ENCODE peak calls at places on chromosomes 12 and 14, in seven cellular contexts. One of them, this sample, is unnamed.

GRCh38 chr12:57237952-57238853 is 8.7 kb downstream of the SHMT2 start:
- DNase-seq in mammary epithelial cell: no peak
- DNase-seq in GM23248: peak; percentile 58
- DNase-seq in HCT116: no peak
- DNase-seq in naive thymus-derived CD4-positive, alpha-beta T cell: no peak
- DNase-seq in Peyer's patch: peak; percentile 40
- DNase-seq in right atrium auricular region: no peak
- DNase-seq in this sample: no peak

GRCh38 chr14:68133856-68134255 is 314.3 kb downstream of the RAD51B start:
- DNase-seq in Peyer's patch: no peak
- DNase-seq in GM23248: no peak
- DNase-seq in naive thymus-derived CD4-positive, alpha-beta T cell: no peak
- DNase-seq in right atrium auricular region: no peak
- DNase-seq in mammary epithelial cell: no peak
- DNase-seq in HCT116: no peak
- DNase-seq in this sample: no peak

GRCh38 chr12:71731439-71732356 is 23.0 kb upstream of the RAB21 start:
- DNase-seq in GM23248: peak; percentile 10
- DNase-seq in Peyer's patch: no peak
- DNase-seq in mammary epithelial cell: no peak
- DNase-seq in HCT116: no peak
- DNase-seq in naive thymus-derived CD4-positive, alpha-beta T cell: no peak
- DNase-seq in right atrium auricular region: no peak
- DNase-seq in this sample: no peak

GRCh38 chr12:4505381-4505986 is 33.2 kb upstream of the RAD51AP1 start:
- DNase-seq in HCT116: no peak
- DNase-seq in right atrium auricular region: no peak
- DNase-seq in Peyer's patch: no peak
- DNase-seq in naive thymus-derived CD4-positive, alpha-beta T cell: no peak
- DNase-seq in GM23248: peak; percentile 51
- DNase-seq in mammary epithelial cell: peak; percentile 44
- DNase-seq in this sample: no peak

GRCh38 chr14:22837059-22837749 is 819 bp downstream of the MMP14 start:
- DNase-seq in HCT116: no peak
- DNase-seq in right atrium auricular region: no peak
- DNase-seq in Peyer's patch: no peak
- DNase-seq in naive thymus-derived CD4-positive, alpha-beta T cell: peak; percentile 37
- DNase-seq in GM23248: peak; percentile 81
- DNase-seq in mammary epithelial cell: peak; percentile 36
- DNase-seq in this sample: no peak

GRCh38 chr14:101882141-101882935 is 82.0 kb upstream of the DYNC1H1 start:
- DNase-seq in mammary epithelial cell: no peak
- DNase-seq in naive thymus-derived CD4-positive, alpha-beta T cell: no peak
- DNase-seq in HCT116: no peak
- DNase-seq in GM23248: no peak
- DNase-seq in Peyer's patch: no peak
- DNase-seq in right atrium auricular region: no peak
- DNase-seq in this sample: no peak

GRCh38 chr14:36068777-36069534 is 107.6 kb downstream of the PTCSC3 start:
- DNase-seq in right atrium auricular region: no peak
- DNase-seq in Peyer's patch: no peak
- DNase-seq in naive thymus-derived CD4-positive, alpha-beta T cell: no peak
- DNase-seq in mammary epithelial cell: peak; percentile 54
- DNase-seq in HCT116: no peak
- DNase-seq in GM23248: peak; percentile 72
- DNase-seq in this sample: no peak

GRCh38 chr14:85308531-85309300 is 221.2 kb upstream of the FLRT2 start:
- DNase-seq in naive thymus-derived CD4-positive, alpha-beta T cell: no peak
- DNase-seq in Peyer's patch: no peak
- DNase-seq in mammary epithelial cell: no peak
- DNase-seq in GM23248: no peak
- DNase-seq in right atrium auricular region: no peak
- DNase-seq in HCT116: no peak
- DNase-seq in this sample: no peak

GRCh38 chr12:68638171-68638570 is 27.5 kb downstream of the RAP1B start:
- DNase-seq in mammary epithelial cell: no peak
- DNase-seq in Peyer's patch: no peak
- DNase-seq in right atrium auricular region: no peak
- DNase-seq in naive thymus-derived CD4-positive, alpha-beta T cell: no peak
- DNase-seq in GM23248: no peak
- DNase-seq in HCT116: no peak
- DNase-seq in this sample: no peak

GRCh38 chr14:23041729-23042128 is 283 bp upstream of the PSMB11 start:
- DNase-seq in mammary epithelial cell: no peak
- DNase-seq in HCT116: no peak
- DNase-seq in naive thymus-derived CD4-positive, alpha-beta T cell: no peak
- DNase-seq in right atrium auricular region: no peak
- DNase-seq in GM23248: peak; percentile 67
- DNase-seq in Peyer's patch: no peak
- DNase-seq in this sample: no peak

GRCh38 chr14:63470877-63471565 is 72.2 kb downstream of the PPP2R5E start:
- DNase-seq in Peyer's patch: no peak
- DNase-seq in mammary epithelial cell: peak; percentile 84
- DNase-seq in right atrium auricular region: no peak
- DNase-seq in naive thymus-derived CD4-positive, alpha-beta T cell: no peak
- DNase-seq in GM23248: peak; percentile 84
- DNase-seq in HCT116: peak; percentile 16
- DNase-seq in this sample: no peak

GRCh38 chr14:90381999-90382451 is 14.8 kb upstream of the CALM1 start:
- DNase-seq in mammary epithelial cell: no peak
- DNase-seq in naive thymus-derived CD4-positive, alpha-beta T cell: peak; percentile 12
- DNase-seq in right atrium auricular region: no peak
- DNase-seq in Peyer's patch: peak; percentile 48
- DNase-seq in HCT116: no peak
- DNase-seq in GM23248: peak; percentile 46
- DNase-seq in this sample: no peak

GRCh38 chr14:74737753-74738325 is 24.9 kb downstream of the FCF1 start:
- DNase-seq in mammary epithelial cell: no peak
- DNase-seq in right atrium auricular region: no peak
- DNase-seq in naive thymus-derived CD4-positive, alpha-beta T cell: no peak
- DNase-seq in HCT116: no peak
- DNase-seq in Peyer's patch: no peak
- DNase-seq in GM23248: peak; percentile 76
- DNase-seq in this sample: no peak

GRCh38 chr12:107092669-107093546 is 441 bp downstream of the CRY1 start:
- DNase-seq in mammary epithelial cell: no peak
- DNase-seq in GM23248: peak; percentile 80
- DNase-seq in Peyer's patch: peak; percentile 44
- DNase-seq in right atrium auricular region: peak; percentile 73
- DNase-seq in HCT116: no peak
- DNase-seq in naive thymus-derived CD4-positive, alpha-beta T cell: no peak
- DNase-seq in this sample: peak; percentile 74

GRCh38 chr12:92621833-92622232 is 81.0 kb upstream of the PLEKHG7 start:
- DNase-seq in Peyer's patch: no peak
- DNase-seq in naive thymus-derived CD4-positive, alpha-beta T cell: no peak
- DNase-seq in mammary epithelial cell: no peak
- DNase-seq in right atrium auricular region: no peak
- DNase-seq in HCT116: no peak
- DNase-seq in GM23248: peak; percentile 30
- DNase-seq in this sample: no peak

GRCh38 chr12:58633479-58633878 is 286.8 kb downstream of the LRIG3 start:
- DNase-seq in mammary epithelial cell: peak; percentile 8
- DNase-seq in GM23248: peak; percentile 30
- DNase-seq in HCT116: no peak
- DNase-seq in Peyer's patch: no peak
- DNase-seq in right atrium auricular region: no peak
- DNase-seq in naive thymus-derived CD4-positive, alpha-beta T cell: no peak
- DNase-seq in this sample: no peak

GRCh38 chr12:49059385-49060232 is 985 bp downstream of the KMT2D start:
- DNase-seq in right atrium auricular region: no peak
- DNase-seq in HCT116: no peak
- DNase-seq in Peyer's patch: no peak
- DNase-seq in naive thymus-derived CD4-positive, alpha-beta T cell: peak; percentile 23
- DNase-seq in GM23248: peak; percentile 73
- DNase-seq in mammary epithelial cell: peak; percentile 9
- DNase-seq in this sample: peak; percentile 9

GRCh38 chr12:115895247-115895646 is 382.2 kb downstream of the MED13L start:
- DNase-seq in Peyer's patch: no peak
- DNase-seq in naive thymus-derived CD4-positive, alpha-beta T cell: no peak
- DNase-seq in mammary epithelial cell: no peak
- DNase-seq in right atrium auricular region: no peak
- DNase-seq in HCT116: no peak
- DNase-seq in GM23248: peak; percentile 21
- DNase-seq in this sample: no peak

GRCh38 chr14:67820428-67820881 is 876 bp downstream of the RAD51B start:
- DNase-seq in mammary epithelial cell: peak; percentile 8
- DNase-seq in Peyer's patch: no peak
- DNase-seq in GM23248: peak; percentile 56
- DNase-seq in HCT116: no peak
- DNase-seq in naive thymus-derived CD4-positive, alpha-beta T cell: no peak
- DNase-seq in right atrium auricular region: no peak
- DNase-seq in this sample: no peak

GRCh38 chr12:30975581-30975980 is 49.0 kb downstream of the TSPAN11 start:
- DNase-seq in naive thymus-derived CD4-positive, alpha-beta T cell: no peak
- DNase-seq in mammary epithelial cell: no peak
- DNase-seq in Peyer's patch: no peak
- DNase-seq in GM23248: peak; percentile 14
- DNase-seq in right atrium auricular region: no peak
- DNase-seq in HCT116: no peak
- DNase-seq in this sample: no peak

GRCh38 chr12:22377731-22378496 is 43.4 kb upstream of the ST8SIA1 start:
- DNase-seq in right atrium auricular region: no peak
- DNase-seq in HCT116: no peak
- DNase-seq in GM23248: no peak
- DNase-seq in naive thymus-derived CD4-positive, alpha-beta T cell: no peak
- DNase-seq in Peyer's patch: no peak
- DNase-seq in mammary epithelial cell: no peak
- DNase-seq in this sample: no peak

GRCh38 chr14:61264699-61265098 is 16.4 kb downstream of the TMEM30B start:
- DNase-seq in HCT116: no peak
- DNase-seq in mammary epithelial cell: no peak
- DNase-seq in Peyer's patch: no peak
- DNase-seq in right atrium auricular region: no peak
- DNase-seq in naive thymus-derived CD4-positive, alpha-beta T cell: no peak
- DNase-seq in GM23248: no peak
- DNase-seq in this sample: no peak

GRCh38 chr12:46983959-46984833 is 95.2 kb upstream of the PCED1B start:
- DNase-seq in naive thymus-derived CD4-positive, alpha-beta T cell: peak; percentile 30
- DNase-seq in mammary epithelial cell: peak; percentile 60
- DNase-seq in GM23248: peak; percentile 82
- DNase-seq in Peyer's patch: no peak
- DNase-seq in HCT116: peak; percentile 56
- DNase-seq in right atrium auricular region: no peak
- DNase-seq in this sample: no peak

GRCh38 chr14:103282932-103283331 is 51.1 kb upstream of the EIF5 start:
- DNase-seq in HCT116: no peak
- DNase-seq in Peyer's patch: no peak
- DNase-seq in mammary epithelial cell: no peak
- DNase-seq in GM23248: no peak
- DNase-seq in right atrium auricular region: peak; percentile 18
- DNase-seq in naive thymus-derived CD4-positive, alpha-beta T cell: no peak
- DNase-seq in this sample: no peak
- H3K27me3 ChIP-seq in HCT116: no peaks in the 10 kb centered on the region
- H3K27me3 ChIP-seq in Peyer's patch: no peaks in the 10 kb centered on the region
- H3K27me3 ChIP-seq in mammary epithelial cell: peaks cover 13% of the 10 kb centered on the region
- H3K27me3 ChIP-seq in GM23248: peaks cover 13% of the 10 kb centered on the region
- H3K27me3 ChIP-seq in right atrium auricular region: no peaks in the 10 kb centered on the region
- H3K27me3 ChIP-seq in naive thymus-derived CD4-positive, alpha-beta T cell: peaks cover 3% of the 10 kb centered on the region
- H3K27me3 ChIP-seq in this sample: peaks cover 22% of the 10 kb centered on the region

GRCh38 chr12:122519418-122519817 is 7.3 kb downstream of the RSRC2 start:
- DNase-seq in naive thymus-derived CD4-positive, alpha-beta T cell: no peak
- DNase-seq in HCT116: no peak
- DNase-seq in GM23248: peak; percentile 38
- DNase-seq in right atrium auricular region: no peak
- DNase-seq in mammary epithelial cell: no peak
- DNase-seq in Peyer's patch: no peak
- DNase-seq in this sample: no peak
- H3K4me1 ChIP-seq in naive thymus-derived CD4-positive, alpha-beta T cell: peaks cover 18% of the 10 kb centered on the region
- H3K4me1 ChIP-seq in HCT116: peaks cover 3% of the 10 kb centered on the region
- H3K4me1 ChIP-seq in GM23248: peaks cover 52% of the 10 kb centered on the region
- H3K4me1 ChIP-seq in right atrium auricular region: peaks cover 29% of the 10 kb centered on the region
- H3K4me1 ChIP-seq in mammary epithelial cell: peaks cover 7% of the 10 kb centered on the region
- H3K4me1 ChIP-seq in Peyer's patch: peaks cover 3% of the 10 kb centered on the region
- H3K4me1 ChIP-seq in this sample: peaks cover 20% of the 10 kb centered on the region

DNA sequence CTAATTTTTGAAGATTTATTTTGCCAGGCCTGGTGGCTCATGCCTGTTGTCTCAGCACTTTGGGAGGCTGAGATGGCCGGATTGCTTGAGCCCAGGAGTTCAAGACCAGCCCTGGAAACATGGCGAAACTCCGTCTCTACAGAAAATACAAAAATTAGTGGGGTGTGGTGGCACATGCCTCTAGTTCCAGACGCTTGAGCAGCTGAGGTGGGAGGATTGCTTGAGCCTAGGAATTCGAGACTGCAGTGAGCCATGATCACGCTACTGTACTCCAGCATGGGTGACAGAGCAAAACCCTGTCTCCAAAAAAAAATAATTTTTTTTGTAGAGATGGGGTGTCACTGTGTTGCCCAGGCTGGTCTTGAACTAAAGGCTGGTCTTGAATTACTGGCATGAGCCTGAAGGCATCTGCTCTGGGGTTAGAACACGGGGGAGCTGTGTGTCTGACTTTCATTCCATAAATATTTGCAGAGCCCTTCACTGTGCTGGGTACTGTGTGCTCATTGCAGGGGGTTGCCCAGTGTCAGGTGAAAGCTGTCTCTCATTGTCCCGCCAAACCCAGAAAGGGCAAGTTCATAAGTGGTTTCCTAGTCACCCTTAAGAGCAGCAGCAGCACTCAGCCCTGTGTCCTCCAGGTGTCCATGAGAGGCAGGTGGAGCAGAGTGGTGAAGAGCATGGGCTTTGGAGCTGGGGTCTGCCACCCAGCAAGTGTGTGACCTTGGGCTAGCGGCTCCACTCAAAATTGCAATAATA is 4.7 kb upstream of the SMIM41 start:
- DNase-seq in GM23248: no peak
- DNase-seq in Peyer's patch: no peak
- DNase-seq in HCT116: no peak
- DNase-seq in right atrium auricular region: no peak
- DNase-seq in naive thymus-derived CD4-positive, alpha-beta T cell: no peak
- DNase-seq in mammary epithelial cell: no peak
- DNase-seq in this sample: no peak
- H3K27ac ChIP-seq in GM23248: peak overlapping the region; percentile 43
- H3K27ac ChIP-seq in Peyer's patch: no peak overlapping the region
- H3K27ac ChIP-seq in HCT116: no peak overlapping the region
- H3K27ac ChIP-seq in right atrium auricular region: no peak overlapping the region
- H3K27ac ChIP-seq in naive thymus-derived CD4-positive, alpha-beta T cell: no peak overlapping the region
- H3K27ac ChIP-seq in mammary epithelial cell: no peak overlapping the region
- H3K27ac ChIP-seq in this sample: no peak overlapping the region

GRCh38 chr12:52585951-52586350 is 12.3 kb upstream of the KRT74 start:
- DNase-seq in naive thymus-derived CD4-positive, alpha-beta T cell: peak; percentile 80
- DNase-seq in right atrium auricular region: no peak
- DNase-seq in Peyer's patch: no peak
- DNase-seq in mammary epithelial cell: no peak
- DNase-seq in HCT116: no peak
- DNase-seq in GM23248: no peak
- DNase-seq in this sample: peak; percentile 17

GRCh38 chr12:52591521-52591920 is 9.7 kb downstream of the KRT72 start:
- DNase-seq in naive thymus-derived CD4-positive, alpha-beta T cell: no peak
- DNase-seq in GM23248: no peak
- DNase-seq in HCT116: no peak
- DNase-seq in Peyer's patch: no peak
- DNase-seq in mammary epithelial cell: no peak
- DNase-seq in right atrium auricular region: no peak
- DNase-seq in this sample: no peak

GRCh38 chr12:52587563-52587962 is 13.7 kb downstream of the KRT72 start:
- DNase-seq in Peyer's patch: no peak
- DNase-seq in GM23248: no peak
- DNase-seq in HCT116: no peak
- DNase-seq in naive thymus-derived CD4-positive, alpha-beta T cell: no peak
- DNase-seq in right atrium auricular region: no peak
- DNase-seq in mammary epithelial cell: no peak
- DNase-seq in this sample: no peak

GRCh38 chr12:52585001-52585400 is 11.4 kb upstream of the KRT74 start:
- DNase-seq in mammary epithelial cell: no peak
- DNase-seq in HCT116: no peak
- DNase-seq in naive thymus-derived CD4-positive, alpha-beta T cell: no peak
- DNase-seq in Peyer's patch: no peak
- DNase-seq in right atrium auricular region: no peak
- DNase-seq in GM23248: no peak
- DNase-seq in this sample: no peak

GRCh38 chr12:52590021-52590420 is 11.2 kb downstream of the KRT72 start:
- DNase-seq in HCT116: no peak
- DNase-seq in GM23248: no peak
- DNase-seq in Peyer's patch: no peak
- DNase-seq in naive thymus-derived CD4-positive, alpha-beta T cell: no peak
- DNase-seq in right atrium auricular region: no peak
- DNase-seq in mammary epithelial cell: no peak
- DNase-seq in this sample: no peak
- H3K27me3 ChIP-seq in HCT116: no peaks in the 10 kb centered on the region
- H3K27me3 ChIP-seq in GM23248: peaks cover 27% of the 10 kb centered on the region
- H3K27me3 ChIP-seq in Peyer's patch: no peaks in the 10 kb centered on the region
- H3K27me3 ChIP-seq in naive thymus-derived CD4-positive, alpha-beta T cell: no peaks in the 10 kb centered on the region
- H3K27me3 ChIP-seq in right atrium auricular region: no peaks in the 10 kb centered on the region
- H3K27me3 ChIP-seq in mammary epithelial cell: no peaks in the 10 kb centered on the region
- H3K27me3 ChIP-seq in this sample: no peaks in the 10 kb centered on the region